ENCODE peak calls at places on chromosomes 2 and 18, in five cellular contexts. L, E, O, P and G are unnamed samples.

GRCh38 chr18:13175754-13176210 is 42.8 kb upstream of the LDLRAD4 start:
- DNase-seq in P (peak), L (no peak), E (peak), O (peak), G (no peak)

GRCh38 chr2:158458617-158458920 is 1.8 kb downstream of the PKP4 start:
- DNase-seq in E (no peak), L (no peak), O (no peak), P (no peak), G (no peak)

GRCh38 chr2:30721668-30722647 is 85.3 kb downstream of the CAPN13 start:
- DNase-seq in E (no peak), P (no peak), O (peak), L (no peak), G (no peak)

GRCh38 chr2:36456227-36456788 is 100.7 kb downstream of the CRIM1 start:
- DNase-seq in L (no peak), P (peak), E (no peak), O (peak), G (no peak)

GRCh38 chr2:170713280-170714155 is 1.6 kb upstream of the SP5 start:
- DNase-seq in O (no peak), E (no peak), P (no peak), L (no peak), G (no peak)

GRCh38 chr2:191692502-191693115 is 14.7 kb downstream of the NABP1 start:
- DNase-seq in O (no peak), E (no peak), P (no peak), L (no peak), G (no peak)

GRCh38 chr2:111666160-111666559 is 217.8 kb downstream of the ANAPC1 start:
- DNase-seq in E (no peak), L (no peak), P (no peak), O (no peak), G (no peak)

GRCh38 chr2:191298306-191298705 is 53.1 kb downstream of the MYO1B start:
- DNase-seq in O (no peak), E (no peak), P (no peak), L (no peak), G (no peak)

GRCh38 chr2:46434851-46435273 is 44.5 kb upstream of the TMEM247 start:
- DNase-seq in P (peak), O (peak), E (no peak), L (no peak), G (no peak)

GRCh38 chr2:118979177-118979861 is 37.3 kb downstream of the MARCO start:
- DNase-seq in P (no peak), L (no peak), O (no peak), E (no peak), G (no peak)

GRCh38 chr18:59715445-59715844 is 18.2 kb upstream of the CCBE1 start:
- DNase-seq in P (no peak), O (peak), E (no peak), L (no peak), G (no peak)

GRCh38 chr18:53534695-53535094 is 689.8 kb downstream of the MBD2 start:
- DNase-seq in E (no peak), P (no peak), O (peak), L (no peak), G (no peak)

GRCh38 chr18:6504605-6505510 is 90.1 kb upstream of the L3MBTL4 start:
- DNase-seq in P (no peak), O (no peak), E (no peak), L (no peak), G (no peak)

GRCh38 chr2:84946204-84947009 is 24.6 kb upstream of the KCMF1 start:
- DNase-seq in E (no peak), P (peak), O (peak), L (peak), G (peak)

GRCh38 chr2:23636412-23636811 is 251.4 kb downstream of the KLHL29 start:
- DNase-seq in O (peak), E (no peak), L (no peak), P (no peak), G (no peak)

GRCh38 chr2:101725038-101725437 is 27.5 kb downstream of the MAP4K4 start:
- DNase-seq in P (no peak), L (no peak), O (no peak), E (no peak), G (no peak)

GRCh38 chr2:191169456-191170300 is 18.9 kb upstream of the STAT4 start:
- DNase-seq in L (no peak), P (peak), E (no peak), O (peak), G (no peak)

GRCh38 chr18:63970803-63971191 is 916 bp downstream of the SERPINB8 start:
- DNase-seq in L (no peak), P (peak), O (peak), E (peak), G (no peak)

GRCh38 chr2:37323770-37324535 is 680 bp downstream of the PRKD3 start:
- DNase-seq in P (peak), O (peak), L (peak), E (peak), G (peak)

GRCh38 chr2:39488450-39488849 is 51.4 kb upstream of the MAP4K3 start:
- DNase-seq in P (peak), O (peak), E (no peak), L (no peak), G (no peak)

GRCh38 chr2:10289891-10290290 is 12.8 kb upstream of the HPCAL1 start:
- DNase-seq in O (peak), L (no peak), E (no peak), P (peak), G (no peak)

GRCh38 chr2:8595428-8595805 is 86.4 kb upstream of the ID2 start:
- DNase-seq in E (no peak), O (no peak), P (no peak), L (no peak), G (no peak)

GRCh38 chr2:28437142-28437835 is 44.6 kb downstream of the FOSL2 start:
- DNase-seq in P (peak), L (no peak), E (no peak), O (peak), G (no peak)

GRCh38 chr2:145919507-145919906 is 1399.6 kb upstream of the ZEB2 start:
- DNase-seq in O (no peak), E (no peak), L (no peak), P (no peak), G (no peak)

GRCh38 chr2:239876241-239876947 is 148.7 kb downstream of the NDUFA10 start:
- DNase-seq in L (no peak), P (no peak), O (no peak), E (no peak), G (no peak)

GRCh38 chr18:79856119-79857080 is 58.7 kb downstream of the KCNG2 start:
- DNase-seq in P (no peak), L (no peak), O (no peak), E (peak), G (peak)

GRCh38 chr2:149360106-149360505 is 29.7 kb downstream of the LYPD6 start:
- DNase-seq in P (no peak), E (no peak), L (no peak), O (peak), G (no peak)

GRCh38 chr2:43024515-43024962 is 201.9 kb downstream of the ZFP36L2 start:
- DNase-seq in P (no peak), O (peak), L (peak), E (peak), G (peak)

GRCh38 chr2:234422895-234423505 is 73.9 kb downstream of the ARL4C start:
- DNase-seq in L (no peak), E (no peak), P (no peak), O (peak), G (no peak)

GRCh38 chr18:27847412-27847811 is 329.5 kb downstream of the CDH2 start:
- DNase-seq in O (no peak), L (no peak), E (no peak), P (no peak), G (no peak)